ENCODE peak calls at places on chromosomes 6 and 20, in seven cellular contexts. A, S, V, R, I, B and X are unnamed samples. For H3K4me1, the result is how much of the 10 kb centered on the place peaks cover.

GRCh38 chr6:16670183-16670582 is 91.1 kb downstream of the ATXN1 start:
- DNase-seq in I (no peak), A (peak), S (no peak), V (peak), R (peak), B (no peak), X (no peak)

GRCh38 chr6:129345890-129346289 is 364.1 kb downstream of the ARHGAP18 start:
- DNase-seq in I (no peak), A (no peak), V (no peak), S (no peak), B (no peak), R (peak), X (peak)

GRCh38 chr20:31951530-31952453 is at the start of gene PDRG1:
- DNase-seq in S (peak), V (peak), A (peak), B (peak), R (peak), I (peak), X (peak)

GRCh38 chr6:128725271-128726233 is 157.4 kb upstream of the LAMA2 start:
- DNase-seq in B (no peak), V (no peak), I (peak), S (no peak), R (peak), A (peak), X (no peak)

GRCh38 chr20:57662313-57663240 is 42.4 kb upstream of the ZBP1 start:
- DNase-seq in R (no peak), B (peak), S (no peak), I (no peak), V (no peak), A (no peak), X (no peak)

GRCh38 chr6:82030761-82031160 is 216.8 kb downstream of the IBTK start:
- DNase-seq in R (no peak), V (no peak), I (no peak), B (no peak), S (no peak), A (no peak), X (peak)

GRCh38 chr20:56587307-56588108 is 41.6 kb upstream of the TFAP2C start:
- DNase-seq in V (no peak), I (no peak), S (no peak), B (no peak), A (no peak), R (peak), X (peak)

GRCh38 chr6:24752917-24753486 is 21.7 kb upstream of the GMNN start:
- DNase-seq in S (no peak), A (no peak), V (no peak), B (no peak), I (peak), R (peak), X (no peak)

GRCh38 chr6:119791746-119792145 is 442.2 kb upstream of the MAN1A1 start:
- DNase-seq in R (no peak), V (no peak), S (no peak), B (no peak), A (no peak), I (no peak), X (peak)

GRCh38 chr20:17469631-17470030 is 61.5 kb downstream of the BFSP1 start:
- DNase-seq in V (no peak), S (no peak), B (no peak), A (no peak), I (no peak), R (no peak), X (no peak)

GRCh38 chr20:59044295-59044694 is 1.7 kb upstream of the PRELID3B start:
- DNase-seq in A (no peak), V (no peak), S (no peak), R (no peak), I (no peak), B (no peak), X (no peak)

GRCh38 chr6:93424303-93425064 is 5.1 kb upstream of the EPHA7 start:
- DNase-seq in S (no peak), V (no peak), I (peak), A (no peak), B (no peak), R (peak), X (no peak)

GRCh38 chr6:53795254-53795701 is 473 bp downstream of the LRRC1 start:
- DNase-seq in B (no peak), R (no peak), A (no peak), I (no peak), V (no peak), S (no peak), X (peak)

GRCh38 chr6:10030942-10031537 is 383.8 kb downstream of the TFAP2A start:
- DNase-seq in A (no peak), I (peak), S (no peak), B (no peak), R (no peak), V (no peak), X (peak)

GRCh38 chr6:137775720-137776119 is 91.3 kb upstream of the TNFAIP3 start:
- DNase-seq in B (no peak), V (no peak), S (no peak), R (peak), I (no peak), A (no peak), X (no peak)

GRCh38 chr20:17228624-17229061 is 1.8 kb downstream of the PCSK2 start:
- DNase-seq in S (no peak), I (peak), R (no peak), V (peak), A (no peak), B (peak), X (no peak)

GRCh38 chr6:56947931-56948330 is 7.0 kb upstream of the BEND6 start:
- DNase-seq in B (no peak), A (no peak), R (no peak), S (no peak), V (no peak), I (no peak), X (no peak)

GRCh38 chr6:6131492-6132109 is 124.9 kb upstream of the NRN1 start:
- DNase-seq in I (peak), S (no peak), R (no peak), V (no peak), A (no peak), B (no peak), X (peak)

GRCh38 chr6:138988469-138988834 is 399 bp upstream of the REPS1 start:
- DNase-seq in B (no peak), V (no peak), R (no peak), I (no peak), A (no peak), S (no peak), X (no peak)

GRCh38 chr6:136753624-136754023 is 38.7 kb downstream of the MAP3K5 start:
- DNase-seq in A (no peak), I (no peak), V (no peak), S (peak), R (no peak), B (no peak), X (peak)

GRCh38 chr20:62808211-62808865 is 3.7 kb downstream of the OGFR start:
- DNase-seq in V (peak), S (peak), I (peak), R (peak), B (no peak), A (peak), X (no peak)

GRCh38 chr6:12769556-12770255 is 53.1 kb downstream of the PHACTR1 start:
- DNase-seq in S (no peak), V (no peak), B (no peak), R (no peak), I (no peak), A (no peak), X (no peak)

GRCh38 chr6:44969446-44970175 is 358.5 kb upstream of the RUNX2 start:
- DNase-seq in V (no peak), S (no peak), A (no peak), R (peak), B (no peak), I (no peak), X (no peak)

GRCh38 chr6:170227996-170228550 is 62.8 kb downstream of the DLL1 start:
- DNase-seq in V (no peak), S (no peak), A (no peak), I (no peak), B (peak), R (no peak), X (no peak)

GRCh38 chr6:41976794-41977484 is 35.3 kb upstream of the CCND3 start:
- DNase-seq in V (no peak), I (no peak), A (no peak), S (no peak), B (no peak), R (peak), X (peak)

GRCh38 chr20:30489604-30490003 is 767.9 kb upstream of the DEFB115 start:
- DNase-seq in S (no peak), I (no peak), B (peak), A (no peak), R (no peak), V (no peak), X (no peak)

GRCh38 chr6:1538810-1539482 is 70.8 kb upstream of the FOXC1 start:
- DNase-seq in I (no peak), S (no peak), A (no peak), R (no peak), B (no peak), V (no peak), X (no peak)

GRCh38 chr6:52361347-52361944 is 505 bp upstream of the PAQR8 start:
- DNase-seq in S (peak), V (peak), R (no peak), A (no peak), B (no peak), I (peak), X (no peak)

GRCh38 chr6:166450167-166450873 is 67.6 kb upstream of the MPC1 start:
- DNase-seq in V (no peak), R (no peak), S (no peak), I (no peak), A (no peak), B (no peak), X (no peak)

GRCh38 chr6:166866839-166867637 is 89.3 kb downstream of the RNASET2 start:
- DNase-seq in A (no peak), R (no peak), I (no peak), V (no peak), B (no peak), S (no peak), X (no peak)

GRCh38 chr20:3660262-3661059 is 2.7 kb downstream of the GFRA4 start:
- DNase-seq in I (no peak), B (no peak), S (no peak), A (no peak), V (no peak), R (no peak), X (no peak)

GRCh38 chr6:128278876-128279275 is 241.5 kb downstream of the PTPRK start:
- DNase-seq in I (no peak), A (no peak), V (no peak), S (no peak), R (no peak), B (no peak), X (no peak)

GRCh38 chr6:97689078-97689754 is 406.2 kb upstream of the MMS22L start:
- DNase-seq in R (no peak), V (no peak), I (no peak), A (no peak), B (no peak), S (no peak), X (no peak)

GRCh38 chr20:48191200-48191599 is 405.9 kb upstream of the SULF2 start:
- DNase-seq in S (no peak), I (peak), B (no peak), R (peak), A (no peak), V (no peak), X (no peak)

GRCh38 chr6:50936277-50936681 is 117.6 kb downstream of the TFAP2B start:
- DNase-seq in S (no peak), I (no peak), V (no peak), A (no peak), R (no peak), B (no peak), X (no peak)

GRCh38 chr6:134081506-134081905 is 29.1 kb upstream of the SLC2A12 start:
- DNase-seq in B (no peak), I (no peak), S (no peak), A (no peak), R (no peak), V (no peak), X (no peak)

GRCh38 chr20:16236589-16237241 is 336.5 kb downstream of the KIF16B start:
- DNase-seq in A (no peak), V (no peak), S (no peak), R (no peak), B (no peak), I (no peak), X (no peak)

GRCh38 chr6:123610779-123611178 is 26.0 kb downstream of the TRDN start:
- DNase-seq in A (no peak), V (no peak), I (no peak), B (no peak), R (no peak), S (no peak), X (no peak)

DNA sequence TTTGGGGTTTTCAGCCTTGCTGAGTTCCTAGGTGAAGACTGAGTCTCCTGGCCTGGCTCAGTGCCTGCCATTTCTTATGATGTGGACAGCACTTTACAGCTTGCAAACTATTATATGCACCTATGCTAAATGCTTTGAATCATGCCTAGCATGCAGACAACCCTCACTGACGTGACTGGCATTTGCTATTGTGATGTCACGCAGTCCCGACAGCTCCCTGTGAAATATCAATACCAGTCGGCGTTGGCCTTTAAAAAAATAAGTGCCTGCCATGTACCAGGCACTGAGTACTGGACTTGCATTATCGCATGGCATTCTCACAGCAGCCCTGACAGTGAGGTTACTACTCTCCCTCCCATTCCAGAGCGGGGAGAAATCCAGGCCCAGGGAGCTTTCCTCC is 35.5 kb downstream of the UQCC2 start:
- DNase-seq in B (no peak), S (no peak), V (no peak), R (no peak), A (no peak), I (no peak), X (no peak)
- H3K4me1 ChIP-seq in B (under half), S (under half), V (under half), R (under half), A (under half), I (under half), X (under half)

GRCh38 chr6:31769684-31770371 is 7.3 kb downstream of the VWA7 start:
- DNase-seq in I (peak), V (peak), S (peak), B (peak), A (peak), R (peak), X (peak)
- H3K27ac ChIP-seq in I (no peak), V (no peak), S (no peak), B (no peak), A (no peak), R (no peak), X (no peak)

DNA sequence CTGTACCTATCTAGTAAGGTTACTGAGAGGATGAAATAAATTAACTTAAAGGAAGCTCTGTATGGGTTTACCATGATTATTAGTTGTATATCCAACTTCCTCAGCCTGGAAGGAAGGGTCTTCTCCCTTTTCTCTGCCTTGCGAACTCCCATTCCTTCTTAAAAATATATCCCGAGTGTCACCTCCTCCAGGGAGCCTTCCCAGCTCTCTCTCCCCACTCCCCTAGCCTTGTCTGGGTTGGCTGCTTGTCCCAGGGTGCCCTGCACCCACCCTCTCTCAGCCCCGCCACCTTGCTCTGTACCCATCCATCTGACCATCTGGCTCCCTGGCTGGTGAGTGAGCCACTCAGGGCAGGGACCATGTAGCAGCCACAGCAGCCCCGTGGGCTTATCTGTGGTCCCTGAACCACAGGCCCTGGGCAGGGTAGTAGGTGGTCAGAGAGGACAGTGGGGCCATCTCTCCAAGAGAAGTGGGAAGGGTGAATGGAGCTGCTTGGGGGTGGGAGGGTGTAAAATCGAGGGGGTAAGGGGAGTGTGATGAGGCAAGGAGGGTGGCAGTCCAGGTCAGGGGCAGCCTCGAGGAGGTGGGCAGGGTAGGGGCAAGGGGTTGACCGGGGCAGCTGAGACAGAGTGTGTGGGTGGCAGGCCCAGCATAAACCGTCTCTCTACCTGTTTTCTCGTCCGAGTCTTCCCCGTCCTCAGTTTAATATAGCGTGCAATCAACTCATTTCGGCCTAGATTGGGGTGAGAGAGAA is 12.8 kb downstream of the TEAD3 start:
- DNase-seq in A (no peak), S (no peak), B (peak), V (no peak), R (no peak), I (no peak), X (no peak)
- H3K4me1 ChIP-seq in A (half or more), S (under half), B (under half), V (under half), R (under half), I (under half), X (under half)

GRCh38 chr6:3722211-3722621 is 29.3 kb downstream of the PXDC1 start:
- DNase-seq in B (no peak), A (no peak), S (no peak), V (no peak), R (no peak), I (no peak), X (no peak)

GRCh38 chr6:3721810-3722209 is 29.7 kb downstream of the PXDC1 start:
- DNase-seq in R (no peak), I (no peak), B (no peak), A (no peak), S (no peak), V (no peak), X (no peak)

GRCh38 chr6:3723966-3724365 is 27.5 kb downstream of the PXDC1 start:
- DNase-seq in R (no peak), A (no peak), I (no peak), V (no peak), S (no peak), B (no peak), X (no peak)

GRCh38 chr6:3723251-3723650 is 28.3 kb downstream of the PXDC1 start:
- DNase-seq in R (no peak), I (no peak), A (no peak), B (peak), S (no peak), V (no peak), X (no peak)

DNA sequence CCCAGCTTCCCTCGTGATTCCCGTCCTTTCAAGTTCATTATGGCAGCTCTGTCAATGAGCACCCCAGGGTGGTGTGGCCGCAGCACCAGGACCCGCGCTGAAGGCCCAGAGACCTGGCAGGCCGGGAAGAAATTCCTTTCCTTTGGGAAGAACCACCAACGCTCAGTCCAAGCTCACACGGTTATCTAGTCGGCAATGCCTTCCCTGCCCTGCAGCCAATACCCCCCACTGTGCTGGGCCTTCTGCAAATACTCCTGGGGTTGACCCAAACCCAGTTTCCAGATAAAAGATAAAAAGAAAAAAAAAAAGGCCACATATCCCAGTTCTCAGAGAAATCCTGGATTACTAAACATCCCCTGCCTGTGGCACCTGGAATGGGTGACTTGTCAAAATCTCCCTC is 28.7 kb downstream of the PXDC1 start:
- DNase-seq in R (peak), B (no peak), I (no peak), S (no peak), V (no peak), A (no peak), X (no peak)
- H3K27ac ChIP-seq in R (no peak), B (no peak), I (no peak), S (no peak), V (peak), A (no peak), X (no peak)

DNA sequence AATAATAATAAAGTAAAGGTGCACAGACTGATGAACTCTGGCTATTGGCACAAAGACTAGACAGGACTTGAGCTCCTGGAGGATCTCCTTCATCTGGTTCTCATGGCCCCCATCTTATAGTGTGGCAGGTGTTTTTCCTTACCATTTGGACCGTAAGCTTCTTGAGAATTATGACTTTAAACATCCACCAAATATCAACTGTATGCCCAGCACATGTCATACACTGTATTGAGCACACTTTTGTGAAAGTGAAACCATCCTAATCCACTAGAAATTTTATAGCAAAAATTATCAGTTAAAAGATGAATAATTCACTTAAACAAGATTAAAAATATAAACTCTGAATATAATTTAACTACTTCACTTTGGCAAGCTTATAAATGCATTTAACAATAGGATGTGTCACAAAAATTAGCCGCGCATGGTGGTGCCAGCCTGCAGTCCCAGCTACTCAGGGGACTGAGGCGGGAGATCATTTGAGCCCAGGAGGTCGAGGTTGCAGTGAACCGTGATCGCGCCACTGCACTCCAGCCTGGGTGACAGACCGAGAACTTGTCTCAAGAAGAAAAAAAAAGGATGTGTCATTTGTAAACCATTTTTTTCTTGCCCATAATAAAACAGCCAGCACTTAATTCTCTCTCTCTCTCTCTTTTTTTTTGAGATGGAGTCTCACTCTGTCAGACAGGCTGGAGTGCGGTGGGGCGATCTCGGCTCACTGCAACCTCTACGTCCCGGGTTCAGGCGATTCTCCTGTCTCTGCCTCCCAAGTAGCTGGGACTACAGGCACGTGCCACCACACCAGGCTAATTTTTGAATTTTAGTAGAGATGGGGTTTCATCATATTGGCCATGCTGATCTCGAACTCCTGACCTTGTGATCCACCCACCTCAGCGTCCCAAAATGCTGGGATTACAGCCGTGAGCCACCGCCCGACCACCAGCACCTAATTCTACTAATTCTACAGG is 9.1 kb downstream of the HIVEP2 start:
- DNase-seq in V (no peak), I (no peak), A (no peak), S (peak), R (no peak), B (no peak), X (no peak)
- H3K4me1 ChIP-seq in V (under half), I (under half), A (under half), S (half or more), R (under half), B (under half), X (under half)

GRCh38 chr20:25220810-25221591 is 25.5 kb downstream of the ENTPD6 start:
- DNase-seq in A (no peak), V (peak), R (no peak), I (no peak), B (no peak), S (no peak), X (no peak)

GRCh38 chr20:25223179-25223661 is 24.7 kb upstream of the PYGB start:
- DNase-seq in A (peak), B (no peak), V (no peak), S (no peak), R (peak), I (peak), X (peak)

GRCh38 chr20:25223765-25224720 is 23.8 kb upstream of the PYGB start:
- DNase-seq in V (no peak), A (no peak), R (no peak), B (peak), I (no peak), S (no peak), X (no peak)

GRCh38 chr20:25221592-25222460 is 26.1 kb upstream of the PYGB start:
- DNase-seq in I (no peak), R (no peak), S (no peak), V (peak), A (no peak), B (no peak), X (no peak)

GRCh38 chr20:25222461-25223178 is 25.3 kb upstream of the PYGB start:
- DNase-seq in V (no peak), A (no peak), R (no peak), S (no peak), I (no peak), B (peak), X (no peak)
- H3K27ac ChIP-seq in V (peak), A (peak), R (peak), S (no peak), I (peak), B (no peak), X (peak)